ENCODE peak calls at places on chromosomes 3 and 15, in ten cellular contexts. T is transverse colon, A is prostate gland, W is esophagus muscularis mucosa, H is vagina, Q is stomach, B is spleen, J is HCT116, O is endothelial cell of umbilical vein, S is sigmoid colon. M is an unnamed sample.

GRCh38 chr3:159082514-159082913 is 280.7 kb downstream of the MFSD1 start:
- DNase-seq in H (no peak), Q (no peak), O (peak), J (no peak), W (no peak), B (no peak), S (no peak), T (no peak), A (no peak), M (no peak)

GRCh38 chr3:44042772-44043171 is 198.9 kb upstream of the TOPAZ1 start:
- DNase-seq in T (no peak), Q (no peak), S (no peak), A (no peak), W (no peak), H (peak), O (no peak), J (no peak), B (no peak), M (no peak)

GRCh38 chr3:194286747-194287146 is 64.4 kb downstream of the CPN2 start:
- DNase-seq in W (no peak), T (no peak), J (no peak), Q (no peak), O (no peak), B (no peak), A (no peak), S (peak), H (no peak), M (no peak)

GRCh38 chr3:149080011-149080698 is 6.2 kb downstream of the HLTF start:
- DNase-seq in S (no peak), O (peak), H (no peak), Q (no peak), T (no peak), W (no peak), J (no peak), B (no peak), A (no peak), M (no peak)

GRCh38 chr3:156211583-156211982 is 91.2 kb downstream of the KCNAB1 start:
- DNase-seq in B (no peak), S (no peak), Q (no peak), T (no peak), A (no peak), O (peak), J (no peak), H (no peak), W (no peak), M (no peak)

GRCh38 chr15:57551717-57552677 is 39.7 kb upstream of the MYZAP start:
- DNase-seq in S (no peak), A (no peak), B (no peak), J (peak), T (no peak), O (peak), W (no peak), Q (peak), H (no peak), M (no peak)

GRCh38 chr3:9201278-9201677 is 48.2 kb downstream of the SRGAP3 start:
- DNase-seq in A (no peak), T (no peak), Q (no peak), S (no peak), H (no peak), O (no peak), B (no peak), W (no peak), J (no peak), M (no peak)

GRCh38 chr15:29870495-29871151 is 48.4 kb upstream of the TJP1 start:
- DNase-seq in J (no peak), B (no peak), O (no peak), S (no peak), W (no peak), H (no peak), T (no peak), Q (no peak), A (no peak), M (no peak)

GRCh38 chr3:79086514-79086913 is 681.3 kb downstream of the ROBO1 start:
- DNase-seq in W (no peak), J (peak), B (no peak), Q (peak), S (peak), A (peak), T (peak), O (peak), H (no peak), M (no peak)

GRCh38 chr3:152105446-152105845 is 163.3 kb upstream of the MBNL1 start:
- DNase-seq in O (no peak), B (no peak), W (no peak), S (no peak), H (no peak), Q (no peak), A (no peak), J (no peak), T (no peak), M (no peak)

GRCh38 chr15:42284551-42284950 is 11.3 kb upstream of the TMEM87A start:
- DNase-seq in W (no peak), Q (no peak), A (no peak), J (no peak), H (no peak), T (no peak), B (no peak), O (no peak), S (no peak), M (no peak)
- TF ChIP-seq POLR2AphosphoS5 in W (no peak), Q (no peak), A (no peak), J (no peak), H (no peak), T (no peak), B (no peak), O (no peak), S (no peak), M (no peak)

GRCh38 chr15:65409284-65409631 is 13.5 kb downstream of the IGDCC4 start:
- DNase-seq in S (no peak), J (no peak), H (no peak), T (no peak), B (no peak), W (no peak), A (no peak), Q (no peak), O (no peak), M (no peak)
- H3K27ac ChIP-seq in S (no peak), J (no peak), H (peak), T (no peak), B (no peak), W (no peak), A (no peak), Q (no peak), O (no peak), M (no peak)

GRCh38 chr3:38649500-38650247 is at the start of gene SCN5A:
- DNase-seq in T (peak), O (peak), B (peak), W (peak), S (peak), Q (peak), H (peak), A (peak), J (no peak), M (no peak)
- TF ChIP-seq POLR2A in T (no peak), O (peak), B (no peak), W (no peak), S (no peak), Q (no peak), H (no peak), A (no peak), J (no peak), M (no peak)

GRCh38 chr15:88905576-88905975 is 7.6 kb downstream of the MFGE8 start:
- DNase-seq in J (no peak), A (no peak), O (no peak), W (no peak), B (peak), T (no peak), S (peak), H (no peak), Q (no peak), M (no peak)

GRCh38 chr15:88906551-88906950 is 6.6 kb downstream of the MFGE8 start:
- DNase-seq in T (no peak), J (no peak), B (no peak), O (no peak), S (peak), Q (no peak), W (no peak), H (no peak), A (no peak), M (no peak)

GRCh38 chr15:88906130-88906529 is 7.0 kb downstream of the MFGE8 start:
- DNase-seq in T (no peak), S (no peak), W (no peak), B (no peak), O (no peak), Q (no peak), J (no peak), A (no peak), H (no peak), M (no peak)

GRCh38 chr15:88904257-88904807 is 8.8 kb downstream of the MFGE8 start:
- DNase-seq in Q (no peak), H (no peak), B (peak), S (peak), J (no peak), W (no peak), T (no peak), O (no peak), A (no peak), M (no peak)

GRCh38 chr15:88904808-88905327 is 8.3 kb downstream of the MFGE8 start:
- DNase-seq in Q (peak), T (peak), B (peak), S (peak), O (peak), J (no peak), A (peak), H (no peak), W (no peak), M (peak)
- TF ChIP-seq POLR2AphosphoS5 in Q (peak), T (no peak), B (no peak), S (no peak), O (no peak), J (no peak), A (peak), H (peak), W (peak), M (no peak)

DNA sequence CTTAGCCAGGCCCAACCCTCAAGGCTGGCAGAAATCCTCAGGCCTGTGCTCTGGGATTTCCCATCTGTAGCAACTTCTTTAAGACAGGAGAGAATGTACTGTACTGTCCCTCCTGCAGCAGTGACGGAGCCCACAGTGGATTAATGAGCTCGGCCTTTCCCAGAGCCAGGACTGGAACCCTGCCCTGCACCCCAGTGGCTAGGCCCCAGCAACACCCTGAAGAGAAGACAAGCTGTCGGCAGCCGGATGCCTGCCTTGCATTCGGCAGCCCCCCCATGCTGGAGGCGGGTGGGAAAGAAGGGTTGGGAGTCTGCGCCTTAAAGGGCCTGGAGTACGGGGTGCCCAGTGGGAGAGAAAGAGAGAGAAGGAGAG is 32.0 kb downstream of the KLHL25 start:
- DNase-seq in W (no peak), Q (no peak), S (no peak), A (no peak), O (no peak), H (no peak), B (no peak), T (no peak), J (no peak), M (no peak)
- H3K27ac ChIP-seq in W (peak), Q (no peak), S (no peak), A (no peak), O (no peak), H (no peak), B (no peak), T (no peak), J (no peak), M (no peak)

GRCh38 chr3:45997942-45998341 is 2.3 kb upstream of the FYCO1 start:
- DNase-seq in W (no peak), Q (no peak), S (no peak), J (no peak), O (no peak), H (no peak), T (no peak), B (no peak), A (no peak), M (no peak)

GRCh38 chr3:45992820-45993219 is 2.8 kb downstream of the FYCO1 start:
- DNase-seq in W (no peak), H (no peak), J (no peak), Q (no peak), O (no peak), A (no peak), T (no peak), S (no peak), B (no peak), M (no peak)

GRCh38 chr3:45994661-45995369 is 809 bp downstream of the FYCO1 start:
- DNase-seq in B (peak), J (no peak), Q (no peak), T (peak), H (no peak), A (no peak), W (no peak), S (peak), O (no peak), M (no peak)

GRCh38 chr3:45993421-45994027 is 2.1 kb downstream of the FYCO1 start:
- DNase-seq in W (no peak), B (no peak), T (no peak), J (no peak), O (no peak), H (no peak), A (no peak), Q (no peak), S (no peak), M (no peak)

DNA sequence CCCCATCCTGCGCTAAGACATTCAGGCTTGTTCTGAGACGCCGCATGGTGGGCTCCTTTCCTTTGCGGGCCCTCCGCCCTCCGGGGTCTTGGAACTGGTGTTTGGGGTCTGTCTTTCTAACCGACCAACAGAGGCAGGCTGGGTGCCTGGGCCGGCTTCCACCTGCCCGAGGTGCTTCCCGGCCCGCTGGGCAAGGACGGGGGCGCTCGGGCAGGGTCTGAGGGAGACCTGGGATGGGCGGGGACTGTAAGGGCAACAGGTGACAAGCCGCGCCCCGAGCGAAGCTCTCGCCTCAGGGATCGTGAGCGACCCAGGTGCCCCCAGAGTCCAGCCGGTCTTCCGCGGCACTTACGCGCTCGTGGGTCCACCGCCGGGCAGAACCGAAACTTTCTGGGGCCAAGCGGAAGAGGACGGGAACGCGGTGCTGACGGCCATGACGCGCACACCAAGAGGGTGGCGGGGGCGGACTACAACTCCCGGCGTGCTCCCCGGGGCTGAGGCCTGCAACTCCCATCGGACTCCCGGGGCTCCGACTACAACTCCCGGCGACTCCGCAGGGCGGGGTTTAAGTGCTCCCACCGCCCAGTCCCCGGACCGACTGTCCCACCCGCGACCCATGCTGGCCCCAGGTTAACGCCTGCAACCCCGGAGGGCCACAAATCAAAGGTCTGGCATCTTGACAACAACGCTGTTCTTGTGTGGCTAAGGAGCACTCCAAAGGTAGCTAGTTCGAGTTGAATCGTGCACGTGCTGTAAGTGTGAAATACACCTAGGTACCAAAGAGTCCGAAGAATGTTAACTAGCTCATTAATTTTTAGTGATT is at the start of gene FYCO1:
- DNase-seq in S (peak), Q (peak), A (peak), H (peak), O (peak), J (peak), W (peak), B (peak), T (peak), M (peak)
- TF ChIP-seq POLR2A in S (peak), Q (no peak), A (peak), H (peak), O (peak), J (no peak), W (peak), B (peak), T (peak), M (peak)

GRCh38 chr3:42871592-42872196 is 4.0 kb downstream of the CYP8B1 start:
- DNase-seq in J (no peak), S (no peak), Q (no peak), H (no peak), A (no peak), T (no peak), W (no peak), B (no peak), O (peak), M (no peak)

GRCh38 chr3:42872718-42873117 is 3.0 kb downstream of the CYP8B1 start:
- DNase-seq in H (no peak), T (no peak), A (no peak), S (no peak), Q (no peak), O (no peak), W (no peak), B (no peak), J (no peak), M (no peak)

GRCh38 chr3:42865256-42865655 is 10.4 kb downstream of the CYP8B1 start:
- DNase-seq in J (no peak), O (no peak), A (no peak), W (no peak), T (no peak), Q (no peak), S (peak), B (no peak), H (no peak), M (no peak)

GRCh38 chr3:42867138-42867537 is 8.5 kb downstream of the CYP8B1 start:
- DNase-seq in A (no peak), W (no peak), J (no peak), O (no peak), S (no peak), T (no peak), Q (no peak), B (no peak), H (no peak), M (no peak)

DNA sequence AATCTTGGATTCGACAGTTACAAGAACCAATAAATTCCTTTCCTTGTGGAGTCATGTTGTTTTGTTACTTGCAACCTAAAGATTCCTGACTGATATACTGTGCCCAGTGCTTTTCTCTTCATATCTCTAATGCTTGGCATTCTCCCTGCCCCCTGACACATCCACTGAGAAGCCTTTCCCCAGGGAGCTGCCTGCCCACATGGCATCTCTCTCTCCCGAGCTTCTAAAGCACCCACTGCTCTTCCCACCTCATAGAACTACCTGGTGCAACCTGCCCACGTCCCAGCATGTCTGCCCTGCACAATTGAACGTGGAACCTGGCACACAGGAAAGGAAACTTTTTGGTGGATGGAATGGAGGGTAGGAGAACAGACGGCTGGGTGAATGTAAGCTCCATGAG is 6.8 kb downstream of the CYP8B1 start:
- DNase-seq in A (no peak), B (no peak), H (no peak), T (no peak), W (no peak), O (no peak), J (no peak), Q (no peak), S (no peak), M (no peak)
- TF ChIP-seq POLR2AphosphoS5 in A (no peak), B (no peak), H (no peak), T (no peak), W (no peak), O (no peak), J (no peak), Q (no peak), S (no peak), M (no peak)

DNA sequence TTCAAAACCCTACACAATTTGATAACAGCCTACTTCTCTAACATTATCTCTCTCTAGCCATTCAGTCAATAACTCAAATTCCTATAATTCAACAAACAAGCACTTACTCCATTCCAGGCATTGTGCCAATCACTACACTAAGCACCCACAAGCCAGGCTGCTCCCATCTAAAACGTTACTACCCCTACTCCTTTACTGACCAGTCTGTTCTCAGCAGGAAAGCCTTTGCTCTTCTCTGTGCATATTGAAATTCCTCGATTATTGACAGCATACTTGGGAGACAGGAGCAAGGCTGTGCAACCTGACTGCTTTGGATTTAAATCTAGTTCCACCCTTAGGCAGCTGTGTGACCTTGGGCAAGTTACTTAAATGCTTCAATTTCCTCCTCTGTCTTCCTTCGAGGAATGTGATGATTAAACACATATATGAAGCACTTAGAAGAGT is 177.2 kb upstream of the THBS1 start:
- DNase-seq in J (no peak), W (peak), O (peak), B (no peak), Q (no peak), S (no peak), H (no peak), T (no peak), A (no peak), M (no peak)
- H3K27ac ChIP-seq in J (no peak), W (no peak), O (peak), B (no peak), Q (no peak), S (no peak), H (no peak), T (no peak), A (no peak), M (no peak)

GRCh38 chr3:130894130-130894872 is 417 bp downstream of the ATP2C1 start:
- DNase-seq in H (no peak), A (peak), T (peak), J (no peak), Q (peak), W (no peak), S (peak), O (no peak), B (peak), M (no peak)

GRCh38 chr3:130894873-130895330 is 1.0 kb downstream of the ATP2C1 start:
- DNase-seq in S (no peak), Q (no peak), J (no peak), A (no peak), W (no peak), O (peak), T (no peak), H (no peak), B (no peak), M (no peak)

GRCh38 chr3:130895690-130896089 is 1.8 kb downstream of the ATP2C1 start:
- DNase-seq in W (no peak), Q (no peak), H (no peak), O (peak), J (no peak), A (no peak), S (no peak), B (no peak), T (no peak), M (no peak)

GRCh38 chr3:130892759-130893239 is 1.1 kb upstream of the ATP2C1 start:
- DNase-seq in H (no peak), A (peak), S (peak), W (no peak), Q (peak), T (peak), O (no peak), B (no peak), J (peak), M (no peak)

DNA sequence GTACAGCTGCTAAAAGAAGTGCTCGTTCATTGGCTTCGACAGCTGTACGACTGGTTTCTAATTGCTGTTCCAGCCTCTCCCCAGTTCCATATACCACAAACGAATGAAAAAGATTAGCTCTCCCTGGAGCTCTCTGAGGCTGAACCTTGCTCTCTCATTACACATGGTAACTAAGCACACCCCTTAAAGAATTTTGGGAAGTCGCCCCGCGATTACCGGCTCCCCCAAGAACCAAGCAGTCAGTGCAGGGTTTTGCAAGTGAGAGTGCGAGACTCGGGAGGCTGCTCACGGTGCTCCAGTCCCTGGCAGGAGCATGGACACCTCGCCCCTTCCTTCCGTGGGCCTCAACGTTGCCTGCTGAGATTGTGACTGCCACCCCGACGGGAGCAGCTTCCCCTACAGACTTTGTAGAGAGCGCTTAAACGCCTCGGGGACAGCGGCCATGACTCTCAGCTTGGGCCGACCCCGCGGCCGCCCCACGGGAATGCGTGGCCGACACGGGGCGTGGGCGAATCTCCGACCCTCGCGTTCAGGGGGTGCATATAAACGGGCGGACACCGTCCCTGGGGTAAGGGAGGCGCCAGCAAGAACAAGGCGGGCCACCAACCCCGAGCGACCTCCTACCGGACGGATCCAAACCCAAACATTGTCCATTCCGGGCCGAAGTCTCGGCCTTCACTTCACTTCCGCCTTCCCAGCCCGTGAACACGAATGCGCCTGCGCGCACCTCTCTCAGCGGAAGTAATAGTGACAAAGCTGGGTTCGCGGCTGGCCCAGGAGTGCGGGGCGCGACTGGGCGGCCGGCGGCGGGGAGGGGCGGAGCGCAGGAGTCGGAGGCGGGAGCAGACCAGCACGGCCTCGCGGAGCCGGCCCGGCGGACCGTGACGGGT is at the start of gene ATP2C1:
- DNase-seq in B (peak), A (peak), W (peak), H (peak), O (peak), S (peak), T (peak), J (peak), Q (peak), M (peak)
- TF ChIP-seq POLR2A in B (peak), A (peak), W (peak), H (peak), O (peak), S (peak), T (peak), J (peak), Q (peak), M (peak)

M was measured in breast epithelium.